ENCODE peak calls at places on chromosomes 13 and 19, in four cellular contexts. B is thoracic aorta, R is tibial nerve, V is heart right ventricle. S is an unnamed sample.
A peak's percentile ranks its signal among the peaks of the same experiment; 100 is the strongest.

GRCh38 chr13:106143930-106144709 is 391.3 kb downstream of the EFNB2 start:
- DNase-seq in V (no peak), R (no peak), B (no peak), S (no peak)

GRCh38 chr19:6092329-6093286 is 17.7 kb downstream of the RFX2 start:
- DNase-seq in B (peak; percentile 52), V (peak; percentile 78), R (peak; percentile 58), S (peak; percentile 91)

GRCh38 chr19:41774515-41774980 is 19.2 kb downstream of the CEACAM6 start:
- DNase-seq in B (no peak), R (no peak), V (no peak), S (no peak)

GRCh38 chr13:28574617-28575142 is 79.8 kb upstream of the FLT1 start:
- DNase-seq in R (no peak), V (peak; percentile 7), B (no peak), S (peak; percentile 81)

GRCh38 chr19:52962394-52963228 is at the start of gene ZNF816:
- DNase-seq in R (peak; percentile 98), B (peak; percentile 94), V (peak; percentile 97), S (peak; percentile 90)

GRCh38 chr13:45718992-45719391 is 16.9 kb downstream of the CBY2 start:
- DNase-seq in R (no peak), B (no peak), V (no peak), S (peak; percentile 11)

GRCh38 chr13:87777395-87777794 is 106.2 kb downstream of the SLITRK5 start:
- DNase-seq in B (no peak), R (no peak), V (no peak), S (no peak)

GRCh38 chr13:49731766-49732165 is 40.5 kb upstream of the EBPL start:
- DNase-seq in R (no peak), V (no peak), B (no peak), S (no peak)

GRCh38 chr19:8488351-8488750 is 14.1 kb downstream of the PRAM1 start:
- DNase-seq in R (no peak), B (no peak), V (no peak), S (no peak)

GRCh38 chr19:4518345-4519171 is at the start of gene PLIN4:
- DNase-seq in B (no peak), R (no peak), V (peak; percentile 83), S (no peak)

GRCh38 chr13:100039740-100040139 is 49.2 kb upstream of the PCCA start:
- DNase-seq in V (no peak), B (no peak), R (no peak), S (no peak)

GRCh38 chr13:51938454-51938853 is 72.8 kb downstream of the ATP7B start:
- DNase-seq in B (no peak), R (no peak), V (no peak), S (no peak)

GRCh38 chr19:2883686-2884439 is 16.7 kb downstream of the ZNF556 start:
- DNase-seq in R (no peak), B (no peak), V (no peak), S (no peak)

GRCh38 chr13:42361701-42362100 is 89.7 kb downstream of the AKAP11 start:
- DNase-seq in R (no peak), V (no peak), B (no peak), S (no peak)

GRCh38 chr13:40376867-40377266 is 289.6 kb downstream of the FOXO1 start:
- DNase-seq in B (no peak), R (no peak), V (no peak), S (no peak)

GRCh38 chr19:39264306-39265290 is 3.6 kb upstream of the IFNL2 start:
- DNase-seq in B (no peak), R (no peak), V (no peak), S (no peak)

GRCh38 chr13:101127741-101128353 is 288.5 kb downstream of the NALCN start:
- DNase-seq in V (no peak), B (no peak), R (no peak), S (peak; percentile 21)

GRCh38 chr19:5693195-5694166 is 3.4 kb downstream of the RPL36 start:
- DNase-seq in V (no peak), B (no peak), R (no peak), S (no peak)

GRCh38 chr19:2352121-2352520 is 7.9 kb upstream of the TMPRSS9 start:
- DNase-seq in B (no peak), R (no peak), V (no peak), S (no peak)

GRCh38 chr13:113115363-113116205 is 7.0 kb upstream of the F10 start:
- DNase-seq in V (no peak), B (no peak), R (no peak), S (peak; percentile 30)

GRCh38 chr19:33621065-33621785 is 528 bp upstream of the CHST8 start:
- DNase-seq in V (no peak), B (no peak), R (no peak), S (no peak)

GRCh38 chr19:28403698-28404099 is 809.3 kb downstream of the UQCRFS1 start:
- DNase-seq in V (no peak), B (no peak), R (no peak), S (no peak)

GRCh38 chr19:31378404-31378803 is 29.2 kb upstream of the TSHZ3 start:
- DNase-seq in B (no peak), R (no peak), V (peak; percentile 47), S (peak; percentile 73)

GRCh38 chr19:32647361-32647760 is 27.6 kb downstream of the ANKRD27 start:
- DNase-seq in B (no peak), R (no peak), V (no peak), S (no peak)

GRCh38 chr13:110442946-110443632 is 118.4 kb downstream of the RAB20 start:
- DNase-seq in B (no peak), V (no peak), R (no peak), S (peak; percentile 46)

S was measured in SJSA1.